ENCODE peak calls at places on chromosomes 2 and 18, in seven cellular contexts. M, B, A, Y, E, X and L are unnamed samples.

GRCh38 chr2:10425656-10426055 is 22.5 kb downstream of the ODC1 start:
- DNase-seq in X (no peak), Y (no peak), A (no peak), B (no peak), E (no peak), M (no peak), L (no peak)

GRCh38 chr18:22412502-22412901 is 5.2 kb downstream of the CTAGE1 start:
- DNase-seq in B (no peak), A (no peak), X (peak), Y (no peak), M (no peak), E (peak), L (no peak)

GRCh38 chr2:43018179-43019024 is 208.0 kb downstream of the ZFP36L2 start:
- DNase-seq in B (peak), X (peak), M (peak), A (peak), E (peak), Y (no peak), L (peak)

GRCh38 chr2:85930129-85931124 is 41.6 kb upstream of the ST3GAL5 start:
- DNase-seq in E (no peak), M (no peak), B (peak), A (no peak), X (no peak), Y (no peak), L (no peak)

GRCh38 chr2:232061265-232061664 is 99.8 kb downstream of the DIS3L2 start:
- DNase-seq in X (no peak), M (no peak), E (no peak), B (no peak), A (no peak), Y (no peak), L (no peak)

GRCh38 chr18:6835345-6835744 is 105.8 kb downstream of the ARHGAP28 start:
- DNase-seq in A (no peak), B (no peak), M (no peak), E (no peak), Y (no peak), X (peak), L (no peak)

GRCh38 chr18:23585007-23585871 is 1.1 kb downstream of the NPC1 start:
- DNase-seq in M (no peak), E (no peak), Y (no peak), A (peak), B (no peak), X (no peak), L (no peak)

GRCh38 chr18:362914-363295 is 95.1 kb upstream of the THOC1 start:
- DNase-seq in Y (no peak), A (no peak), B (no peak), M (no peak), E (peak), X (no peak), L (no peak)

GRCh38 chr2:24568492-24568891 is 77.4 kb downstream of the NCOA1 start:
- DNase-seq in E (no peak), A (no peak), X (no peak), Y (no peak), B (no peak), M (no peak), L (no peak)

GRCh38 chr2:120842456-120843439 is 107.1 kb downstream of the GLI2 start:
- DNase-seq in Y (no peak), X (peak), M (peak), B (no peak), A (no peak), E (no peak), L (no peak)

GRCh38 chr2:96811916-96812315 is 4.2 kb upstream of the CNNM3 start:
- DNase-seq in E (no peak), A (no peak), M (no peak), B (no peak), X (peak), Y (no peak), L (no peak)

GRCh38 chr2:145874466-145874865 is 1354.5 kb upstream of the ZEB2 start:
- DNase-seq in A (no peak), Y (no peak), M (no peak), X (peak), E (peak), B (no peak), L (no peak)

GRCh38 chr2:60987041-60987440 is 30.5 kb upstream of the PEX13 start:
- DNase-seq in Y (no peak), E (no peak), B (no peak), A (no peak), M (no peak), X (no peak), L (no peak)

GRCh38 chr2:149645391-149645790 is 57.8 kb upstream of the MMADHC start:
- DNase-seq in A (no peak), E (no peak), B (no peak), Y (no peak), M (no peak), X (peak), L (no peak)

GRCh38 chr18:2857491-2858063 is 10.8 kb downstream of the EMILIN2 start:
- DNase-seq in Y (no peak), A (peak), B (peak), X (peak), M (peak), E (peak), L (peak)

GRCh38 chr2:16584094-16584493 is 81.5 kb downstream of the CYRIA start:
- DNase-seq in Y (no peak), X (no peak), A (no peak), M (no peak), B (no peak), E (no peak), L (no peak)

GRCh38 chr2:196980498-196980897 is 54.0 kb upstream of the PGAP1 start:
- DNase-seq in B (no peak), M (no peak), A (no peak), X (no peak), E (no peak), Y (no peak), L (no peak)

DNA sequence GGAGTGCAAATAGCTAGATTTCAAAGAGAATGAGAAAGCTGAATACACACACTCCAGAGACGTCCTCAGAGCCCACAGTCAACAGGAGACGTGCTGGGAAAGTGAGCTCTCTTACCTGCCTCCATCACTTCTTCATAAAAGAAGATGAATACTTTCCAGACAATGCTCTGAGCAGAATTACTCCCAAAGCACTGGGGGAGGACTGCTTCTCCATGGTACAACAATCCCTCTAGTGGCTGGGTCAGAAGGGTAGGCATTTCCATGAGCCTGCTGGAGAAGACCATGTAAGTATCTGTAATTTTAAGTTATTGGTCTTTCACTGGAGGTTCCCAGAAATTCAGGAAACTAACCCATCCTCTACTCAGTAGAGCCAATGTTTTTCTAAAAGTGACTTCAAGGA is 190.3 kb downstream of the RBM43 start:
- DNase-seq in B (no peak), A (peak), M (no peak), Y (peak), X (peak), E (no peak), L (no peak)
- TF ChIP-seq CTCF in B (no peak), A (no peak), M (peak), Y (peak), X (peak), E (peak), L (no peak)

DNA sequence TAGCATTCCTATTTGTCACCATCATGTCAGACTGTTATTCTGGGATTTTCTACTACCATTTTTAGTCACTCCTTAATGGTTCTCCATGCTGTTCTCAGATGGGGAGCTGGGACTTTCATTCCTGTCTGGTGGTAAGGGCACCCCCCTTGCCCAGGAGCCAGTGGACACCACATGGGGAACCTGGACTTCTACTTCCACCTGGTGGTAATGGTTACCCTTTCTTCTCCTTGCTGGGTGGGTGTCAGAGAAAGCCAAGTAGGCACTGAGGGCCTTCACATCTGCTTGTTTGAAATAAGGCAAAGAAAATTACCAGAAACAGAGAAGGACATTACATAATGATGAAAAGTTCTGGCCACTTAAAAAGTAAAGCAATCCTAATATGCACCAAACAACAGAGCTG is 239.8 kb downstream of the FHOD3 start:
- DNase-seq in E (no peak), B (no peak), A (no peak), X (no peak), Y (no peak), M (no peak), L (no peak)
- H3K4me3 ChIP-seq in E (no peak), B (no peak), A (no peak), X (no peak), Y (no peak), M (no peak), L (no peak)

DNA sequence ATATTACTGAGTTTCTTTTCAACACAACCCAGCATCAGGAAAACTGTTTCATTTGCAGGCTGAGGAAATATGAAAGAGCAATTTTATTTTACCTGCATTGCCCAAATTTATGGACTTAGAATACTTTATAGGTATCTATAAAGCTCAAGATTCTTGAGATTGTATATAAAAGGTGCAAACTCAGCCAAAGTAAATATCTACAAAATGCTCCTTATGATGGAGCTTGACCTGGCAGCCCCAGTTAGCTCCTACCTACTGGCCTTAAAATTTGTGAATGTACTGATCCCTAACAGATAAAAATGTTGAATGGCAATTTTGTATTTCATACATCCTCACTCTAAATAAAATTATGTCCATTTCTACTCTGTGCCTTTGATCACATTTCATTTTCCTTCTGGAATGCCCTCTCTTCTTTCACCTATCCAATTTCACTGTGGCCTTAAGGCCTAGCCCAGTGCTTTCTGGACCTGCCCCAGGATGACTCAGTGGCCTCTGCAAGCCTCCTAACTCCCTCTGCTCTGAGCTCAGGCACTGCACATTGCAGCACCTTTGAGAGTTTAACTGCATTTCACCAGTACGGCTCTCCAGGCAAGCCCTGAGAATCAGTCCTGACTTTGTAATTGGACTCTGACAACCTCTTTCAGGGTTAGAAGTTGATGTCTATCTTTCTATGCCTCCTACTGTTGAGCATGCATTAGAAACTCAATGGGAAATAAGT is 126.0 kb downstream of the ANTXR1 start:
- DNase-seq in B (peak), A (no peak), Y (no peak), E (no peak), M (no peak), X (peak), L (no peak)
- TF ChIP-seq CTCF in B (no peak), A (no peak), Y (no peak), E (no peak), M (no peak), X (no peak), L (no peak)

GRCh38 chr18:10032331-10032979 is 118.6 kb downstream of the VAPA start:
- DNase-seq in M (no peak), A (no peak), B (no peak), Y (peak), X (no peak), E (no peak), L (no peak)

GRCh38 chr18:10029711-10030110 is 115.9 kb downstream of the VAPA start:
- DNase-seq in X (no peak), B (no peak), Y (no peak), A (no peak), E (no peak), M (no peak), L (no peak)

GRCh38 chr18:10035306-10035991 is 121.6 kb downstream of the VAPA start:
- DNase-seq in Y (no peak), X (no peak), A (no peak), E (no peak), M (peak), B (no peak), L (no peak)

GRCh38 chr18:10030816-10031541 is 117.2 kb downstream of the VAPA start:
- DNase-seq in B (no peak), M (no peak), Y (no peak), X (no peak), A (no peak), E (no peak), L (no peak)

DNA sequence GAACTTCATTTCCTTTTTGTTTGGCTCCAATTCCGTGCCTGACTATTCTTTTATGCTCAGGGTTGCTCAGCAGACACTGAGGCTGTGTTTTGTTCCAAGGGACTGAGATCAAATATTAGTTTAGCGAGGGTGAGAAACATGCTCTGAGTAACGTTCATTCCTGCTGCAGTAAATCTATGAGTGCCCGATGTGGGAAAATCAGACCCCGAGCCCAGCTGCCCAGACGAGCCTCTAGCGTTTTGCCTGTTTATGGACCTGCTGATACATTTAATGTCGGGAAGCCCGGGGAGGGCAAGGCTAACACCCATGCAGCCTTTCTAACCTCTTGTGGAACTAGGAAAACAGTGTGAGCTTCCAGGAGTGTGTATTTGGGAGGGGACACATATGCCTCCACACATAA is 119.2 kb downstream of the VAPA start:
- DNase-seq in E (no peak), X (no peak), B (no peak), Y (no peak), A (no peak), M (no peak), L (no peak)
- H3K4me3 ChIP-seq in E (no peak), X (no peak), B (peak), Y (peak), A (no peak), M (peak), L (peak)

GRCh38 chr2:25842155-25842554 is 36.1 kb downstream of the ASXL2 start:
- DNase-seq in A (no peak), B (no peak), X (no peak), E (no peak), M (no peak), Y (no peak), L (no peak)

GRCh38 chr2:25851740-25852503 is 26.4 kb downstream of the ASXL2 start:
- DNase-seq in Y (no peak), M (no peak), E (peak), B (no peak), A (peak), X (peak), L (no peak)

GRCh38 chr2:25844089-25844488 is 34.2 kb downstream of the ASXL2 start:
- DNase-seq in Y (no peak), A (no peak), X (peak), B (no peak), E (peak), M (no peak), L (no peak)

GRCh38 chr2:25845843-25846505 is 32.3 kb downstream of the ASXL2 start:
- DNase-seq in X (no peak), B (no peak), E (no peak), M (no peak), Y (no peak), A (no peak), L (no peak)
- TF ChIP-seq CTCF in X (no peak), B (no peak), E (no peak), M (no peak), Y (no peak), A (no peak), L (no peak)